ENCODE peak calls at places on chromosomes 2 and 18, in four cellular contexts. One of them, this sample, is unnamed.

GRCh38 chr18:51009071-51009470 is 20.9 kb upstream of the SMAD4 start:
- DNase-seq in heart left ventricle: no peak
- DNase-seq in spleen: no peak
- DNase-seq in breast epithelium: no peak
- DNase-seq in this sample: no peak

GRCh38 chr18:29351171-29351570 is 1174.2 kb upstream of the CDH2 start:
- DNase-seq in heart left ventricle: no peak
- DNase-seq in spleen: no peak
- DNase-seq in breast epithelium: no peak
- DNase-seq in this sample: no peak

GRCh38 chr2:143468341-143468888 is 339.2 kb downstream of the ARHGAP15 start:
- DNase-seq in heart left ventricle: no peak
- DNase-seq in spleen: no peak
- DNase-seq in breast epithelium: no peak
- DNase-seq in this sample: no peak

GRCh38 chr2:233413046-233413445 is 58.8 kb downstream of the DGKD start:
- DNase-seq in heart left ventricle: no peak
- DNase-seq in spleen: no peak
- DNase-seq in breast epithelium: no peak
- DNase-seq in this sample: no peak

GRCh38 chr2:106257135-106257534 is 63.0 kb upstream of the UXS1 start:
- DNase-seq in heart left ventricle: no peak
- DNase-seq in spleen: no peak
- DNase-seq in breast epithelium: no peak
- DNase-seq in this sample: no peak

GRCh38 chr2:173775440-173775839 is 189.7 kb downstream of the SP3 start:
- DNase-seq in heart left ventricle: no peak
- DNase-seq in spleen: no peak
- DNase-seq in breast epithelium: no peak
- DNase-seq in this sample: no peak

GRCh38 chr2:181356526-181356925 is 100.7 kb upstream of the ITGA4 start:
- DNase-seq in heart left ventricle: no peak
- DNase-seq in spleen: no peak
- DNase-seq in breast epithelium: no peak
- DNase-seq in this sample: no peak

GRCh38 chr2:73895473-73895872 is 2.7 kb downstream of the ACTG2 start:
- DNase-seq in heart left ventricle: no peak
- DNase-seq in spleen: no peak
- DNase-seq in breast epithelium: no peak
- DNase-seq in this sample: no peak

GRCh38 chr2:159989249-159989648 is 73.2 kb downstream of the PLA2R1 start:
- DNase-seq in heart left ventricle: no peak
- DNase-seq in spleen: no peak
- DNase-seq in breast epithelium: no peak
- DNase-seq in this sample: no peak

DNA sequence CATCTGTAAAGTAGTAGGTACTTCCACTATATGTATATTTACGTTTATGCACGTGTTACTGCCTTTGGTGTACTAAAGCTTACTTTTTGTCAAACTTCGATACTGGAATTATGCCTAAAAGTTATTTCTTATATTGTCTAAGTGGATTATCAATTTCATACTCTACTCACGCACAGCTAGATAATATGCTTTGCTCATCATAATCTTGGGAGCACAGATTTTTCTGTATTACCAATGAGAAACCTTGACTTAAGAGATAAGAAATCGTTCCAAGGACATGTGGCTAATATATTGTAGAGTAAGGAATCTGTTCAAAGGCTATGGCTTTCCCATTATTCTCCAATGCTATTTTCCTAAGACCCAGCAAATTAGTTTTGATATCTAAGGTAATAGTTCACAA is 6.5 kb downstream of the HSPE1 start:
- DNase-seq in heart left ventricle: no peak
- DNase-seq in spleen: no peak
- DNase-seq in breast epithelium: no peak
- DNase-seq in this sample: no peak
- H3K36me3 ChIP-seq in heart left ventricle: no peaks in the 10 kb centered on the region
- H3K36me3 ChIP-seq in spleen: peaks cover 25% of the 10 kb centered on the region
- H3K36me3 ChIP-seq in breast epithelium: no peaks in the 10 kb centered on the region
- H3K36me3 ChIP-seq in this sample: no peaks in the 10 kb centered on the region

DNA sequence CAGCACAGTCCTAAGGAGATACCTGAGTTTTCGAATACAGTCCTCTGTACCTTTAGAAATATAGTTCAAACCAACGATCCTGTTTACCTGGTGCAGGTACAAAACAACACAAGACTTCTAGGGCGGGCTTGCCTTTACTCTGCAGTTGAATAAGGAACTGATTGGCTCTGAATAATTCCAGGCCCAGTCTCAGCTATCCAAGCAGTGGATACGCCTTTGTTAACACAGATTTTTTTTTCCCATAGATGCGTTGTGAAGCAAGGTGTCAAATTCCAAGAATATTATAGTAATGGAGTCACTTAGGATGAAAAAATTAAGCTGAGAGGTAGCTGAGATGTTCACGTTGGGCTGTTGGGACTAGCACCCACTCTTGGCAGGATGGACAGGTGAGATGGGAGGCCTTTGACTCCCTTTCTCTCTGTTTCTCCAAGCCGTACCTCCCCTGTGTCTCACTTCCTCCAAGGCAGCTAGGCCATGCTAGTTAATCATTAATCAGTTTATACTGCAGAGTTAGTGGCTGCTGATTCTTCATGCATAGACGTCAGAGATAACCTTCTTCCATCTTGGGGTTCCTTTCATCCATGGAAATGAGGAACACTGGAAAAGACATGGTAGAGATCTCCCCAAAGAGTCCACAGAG is 380.8 kb upstream of the ACVR2A start:
- DNase-seq in heart left ventricle: no peak
- DNase-seq in spleen: no peak
- DNase-seq in breast epithelium: no peak
- DNase-seq in this sample: no peak
- H3K27me3 ChIP-seq in heart left ventricle: no peaks in the 10 kb centered on the region
- H3K27me3 ChIP-seq in spleen: no peaks in the 10 kb centered on the region
- H3K27me3 ChIP-seq in breast epithelium: no peaks in the 10 kb centered on the region
- H3K27me3 ChIP-seq in this sample: no peaks in the 10 kb centered on the region

DNA sequence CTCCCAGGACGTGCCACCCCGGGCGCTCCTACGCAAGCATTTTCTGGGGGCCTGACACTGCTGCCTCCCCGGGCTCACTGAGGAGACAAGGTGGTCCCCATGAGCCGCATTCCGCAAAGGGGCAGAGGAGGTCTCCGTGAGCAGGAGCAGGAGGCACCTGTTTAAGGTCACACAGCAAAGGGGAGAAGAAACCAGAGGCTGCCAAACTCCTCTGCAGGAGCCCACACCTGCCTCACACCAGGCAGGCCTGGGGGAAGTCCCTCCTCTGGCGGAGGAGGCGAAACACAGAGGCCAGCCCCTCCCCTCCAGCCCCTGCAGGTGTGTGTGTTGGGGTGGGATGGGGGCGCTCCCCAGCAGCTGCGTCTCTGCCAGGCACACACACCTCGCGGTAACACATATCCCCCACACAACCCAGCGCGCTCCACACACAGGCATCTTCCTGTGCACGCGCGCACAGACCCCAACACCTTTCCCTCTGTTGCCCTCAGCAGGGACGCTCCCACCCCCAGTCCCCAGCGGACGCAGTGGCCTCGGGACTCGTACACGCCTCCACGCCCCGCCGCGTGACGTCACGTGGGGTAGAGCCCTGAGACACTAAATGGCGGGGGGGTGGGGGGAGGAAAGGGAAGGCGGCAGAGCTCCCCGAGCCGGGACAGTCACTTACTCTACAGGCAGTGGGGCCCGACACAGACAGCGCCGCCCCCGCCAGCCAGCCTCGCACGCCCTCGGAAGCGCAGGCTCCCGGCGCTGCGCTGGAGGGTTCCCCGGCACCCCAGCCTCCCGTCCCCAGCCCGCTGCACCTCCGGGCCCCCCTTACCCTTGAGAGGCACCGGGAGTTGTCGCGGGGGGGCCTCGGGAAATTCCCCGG is 537 bp upstream of the WNT10A start:
- DNase-seq in heart left ventricle: no peak
- DNase-seq in spleen: peak; percentile 96
- DNase-seq in breast epithelium: no peak
- DNase-seq in this sample: no peak
- TF ChIP-seq POLR2A in heart left ventricle: no peak
- TF ChIP-seq POLR2A in spleen: peak; percentile 32
- TF ChIP-seq POLR2A in breast epithelium: no peak
- TF ChIP-seq POLR2A in this sample: no peak

GRCh38 chr2:222933458-222933857 is 72.6 kb downstream of the ACSL3 start:
- DNase-seq in heart left ventricle: no peak
- DNase-seq in spleen: no peak
- DNase-seq in breast epithelium: no peak
- DNase-seq in this sample: no peak

GRCh38 chr2:222939208-222939846 is 78.5 kb downstream of the ACSL3 start:
- DNase-seq in heart left ventricle: peak; percentile 28
- DNase-seq in spleen: no peak
- DNase-seq in breast epithelium: no peak
- DNase-seq in this sample: no peak

GRCh38 chr2:222935688-222936298 is 75.0 kb downstream of the ACSL3 start:
- DNase-seq in heart left ventricle: no peak
- DNase-seq in spleen: no peak
- DNase-seq in breast epithelium: no peak
- DNase-seq in this sample: no peak

GRCh38 chr2:222938327-222938726 is 77.5 kb downstream of the ACSL3 start:
- DNase-seq in heart left ventricle: no peak
- DNase-seq in spleen: no peak
- DNase-seq in breast epithelium: no peak
- DNase-seq in this sample: no peak

GRCh38 chr2:222936705-222937104 is 75.9 kb downstream of the ACSL3 start:
- DNase-seq in heart left ventricle: no peak
- DNase-seq in spleen: no peak
- DNase-seq in breast epithelium: no peak
- DNase-seq in this sample: no peak
- H3K36me3 ChIP-seq in heart left ventricle: no peaks in the 10 kb centered on the region
- H3K36me3 ChIP-seq in spleen: peaks cover 68% of the 10 kb centered on the region
- H3K36me3 ChIP-seq in breast epithelium: peaks cover 8% of the 10 kb centered on the region
- H3K36me3 ChIP-seq in this sample: peaks cover 97% of the 10 kb centered on the region

DNA sequence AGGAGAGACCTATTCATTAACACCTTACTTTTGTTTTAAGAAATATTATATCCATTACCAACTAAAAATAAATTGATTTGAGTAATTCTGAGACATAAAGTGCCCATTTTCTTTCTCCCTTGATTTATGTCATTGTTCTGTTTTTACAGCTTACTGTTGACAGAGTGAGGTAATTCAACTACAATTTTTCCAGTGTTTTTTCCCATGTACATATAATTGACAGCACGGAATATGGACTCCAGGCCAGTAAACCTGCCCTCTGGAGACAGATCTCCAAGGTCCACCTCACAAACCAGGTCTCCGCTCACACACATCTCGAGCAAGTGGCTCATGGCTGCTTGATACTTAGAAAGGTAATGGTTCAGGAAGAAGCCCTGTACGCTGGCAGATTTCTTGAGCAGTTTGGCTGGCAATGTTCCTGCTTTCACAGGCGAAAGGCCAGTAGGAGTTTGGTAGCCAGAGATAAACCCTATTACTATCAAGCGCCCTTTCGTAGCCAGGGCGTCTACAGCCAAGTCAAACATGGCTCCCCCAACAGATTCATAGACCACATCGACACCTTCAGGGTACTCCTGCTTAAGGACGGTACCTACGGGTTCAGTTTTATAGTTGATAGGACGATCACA is 7.6 kb downstream of the PTGR3 start:
- DNase-seq in heart left ventricle: no peak
- DNase-seq in spleen: no peak
- DNase-seq in breast epithelium: no peak
- DNase-seq in this sample: no peak
- H3K27me3 ChIP-seq in heart left ventricle: no peaks in the 10 kb centered on the region
- H3K27me3 ChIP-seq in spleen: peaks cover 18% of the 10 kb centered on the region
- H3K27me3 ChIP-seq in breast epithelium: no peaks in the 10 kb centered on the region
- H3K27me3 ChIP-seq in this sample: no peaks in the 10 kb centered on the region

GRCh38 chr2:183040604-183041003 is 2.3 kb upstream of the NCKAP1 start:
- DNase-seq in heart left ventricle: no peak
- DNase-seq in spleen: no peak
- DNase-seq in breast epithelium: no peak
- DNase-seq in this sample: no peak

GRCh38 chr2:183037281-183037659 is 987 bp downstream of the NCKAP1 start:
- DNase-seq in heart left ventricle: no peak
- DNase-seq in spleen: no peak
- DNase-seq in breast epithelium: no peak
- DNase-seq in this sample: no peak

GRCh38 chr2:183037660-183038340 is 457 bp downstream of the NCKAP1 start:
- DNase-seq in heart left ventricle: peak; percentile 47
- DNase-seq in spleen: no peak
- DNase-seq in breast epithelium: peak; percentile 24
- DNase-seq in this sample: no peak

GRCh38 chr2:183035954-183036669 is 2.1 kb downstream of the NCKAP1 start:
- DNase-seq in heart left ventricle: no peak
- DNase-seq in spleen: no peak
- DNase-seq in breast epithelium: no peak
- DNase-seq in this sample: no peak

GRCh38 chr2:183038341-183039300 is at the start of gene NCKAP1:
- DNase-seq in heart left ventricle: peak; percentile 93
- DNase-seq in spleen: peak; percentile 96
- DNase-seq in breast epithelium: peak; percentile 84
- DNase-seq in this sample: peak; percentile 17
- TF ChIP-seq POLR2A in heart left ventricle: no peak
- TF ChIP-seq POLR2A in spleen: peak; percentile 5
- TF ChIP-seq POLR2A in breast epithelium: no peak
- TF ChIP-seq POLR2A in this sample: no peak

DNA sequence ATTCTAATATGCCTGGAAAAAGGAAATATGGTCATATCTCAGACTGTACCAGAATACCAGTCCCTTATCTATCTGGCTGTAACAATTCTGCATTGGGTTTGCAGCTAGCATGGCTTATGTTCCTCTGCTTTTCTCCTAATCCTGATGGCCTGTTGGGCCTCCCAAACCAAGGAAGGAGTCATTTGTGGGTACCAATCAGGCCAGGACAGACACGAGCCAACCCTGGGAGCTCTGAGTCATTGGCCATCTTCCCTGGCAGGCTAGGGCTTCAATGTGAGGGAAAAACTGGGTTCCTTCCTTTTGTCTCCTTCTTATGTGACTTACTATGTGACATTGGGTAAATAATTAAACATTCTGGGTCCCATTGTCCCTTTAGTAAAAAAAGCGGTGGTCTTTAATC is 12.0 kb downstream of the SMARCAL1 start:
- DNase-seq in heart left ventricle: no peak
- DNase-seq in spleen: no peak
- DNase-seq in breast epithelium: no peak
- DNase-seq in this sample: no peak
- H3K36me3 ChIP-seq in heart left ventricle: peaks cover 7% of the 10 kb centered on the region
- H3K36me3 ChIP-seq in spleen: peaks cover 91% of the 10 kb centered on the region
- H3K36me3 ChIP-seq in breast epithelium: peaks cover 8% of the 10 kb centered on the region
- H3K36me3 ChIP-seq in this sample: peaks cover 38% of the 10 kb centered on the region

GRCh38 chr18:47917923-47918610 is 12.4 kb downstream of the SMAD2 start:
- DNase-seq in heart left ventricle: no peak
- DNase-seq in spleen: no peak
- DNase-seq in breast epithelium: no peak
- DNase-seq in this sample: no peak
- H3K27me3 ChIP-seq in heart left ventricle: no peaks in the 10 kb centered on the region
- H3K27me3 ChIP-seq in spleen: no peaks in the 10 kb centered on the region
- H3K27me3 ChIP-seq in breast epithelium: no peaks in the 10 kb centered on the region
- H3K27me3 ChIP-seq in this sample: no peaks in the 10 kb centered on the region

GRCh38 chr2:216081487-216082387 is at the start of the genes PECR and TMEM169:
- DNase-seq in heart left ventricle: peak; percentile 82
- DNase-seq in spleen: peak; percentile 96
- DNase-seq in breast epithelium: peak; percentile 43
- DNase-seq in this sample: peak; percentile 31
- TF ChIP-seq POLR2A in heart left ventricle: peak; percentile 36
- TF ChIP-seq POLR2A in spleen: no peak
- TF ChIP-seq POLR2A in breast epithelium: no peak
- TF ChIP-seq POLR2A in this sample: no peak